ENCODE peak calls at places on chromosomes 6 and 20, in four cellular contexts. K is small intestine, S is ELR, C is HFFc6. E is an unnamed sample.

GRCh38 chr6:29694637-29695036 is 13.7 kb upstream of the ZFP57 start:
- DNase-seq in K (no peak), S (no peak), C (no peak), E (no peak)

GRCh38 chr6:127945434-127946097 is 44.7 kb upstream of the THEMIS start:
- DNase-seq in K (no peak), S (no peak), C (no peak), E (no peak)

GRCh38 chr6:167146173-167146572 is 11.6 kb downstream of the GPR31 start:
- DNase-seq in K (no peak), S (no peak), C (no peak), E (no peak)

GRCh38 chr20:5969348-5969935 is 19.0 kb downstream of the MCM8 start:
- DNase-seq in K (no peak), S (no peak), C (no peak), E (no peak)

GRCh38 chr20:51650685-51651134 is 108.2 kb upstream of the NFATC2 start:
- DNase-seq in K (no peak), S (peak), C (peak), E (no peak)

GRCh38 chr6:154887051-154887450 is 108.1 kb upstream of the TIAM2 start:
- DNase-seq in K (no peak), S (no peak), C (no peak), E (no peak)

GRCh38 chr6:125220712-125221111 is 67.1 kb downstream of the TPD52L1 start:
- DNase-seq in K (no peak), S (no peak), C (no peak), E (no peak)

GRCh38 chr6:26223677-26224546 is 136.7 kb downstream of the HFE start:
- DNase-seq in K (peak), S (peak), C (peak), E (peak)

GRCh38 chr6:26214826-26215199 is 127.6 kb downstream of the HFE start:
- DNase-seq in K (no peak), S (peak), C (no peak), E (no peak)

GRCh38 chr20:57591289-57592229 is 28.7 kb downstream of the ZBP1 start:
- DNase-seq in K (no peak), S (no peak), C (no peak), E (no peak)

GRCh38 chr6:41576667-41577066 is 30.5 kb downstream of the FOXP4 start:
- DNase-seq in K (no peak), S (no peak), C (no peak), E (no peak)

GRCh38 chr20:49318430-49319203 is 40.8 kb upstream of the ZNFX1 start:
- DNase-seq in K (no peak), S (no peak), C (no peak), E (no peak)

GRCh38 chr20:35734777-35735649 is 7.0 kb downstream of the RBM39 start:
- DNase-seq in K (no peak), S (peak), C (no peak), E (no peak)

GRCh38 chr6:37757381-37757780 is 59.7 kb upstream of the MDGA1 start:
- DNase-seq in K (no peak), S (no peak), C (no peak), E (no peak)

GRCh38 chr20:18780731-18781130 is 32.9 kb upstream of the SCP2D1 start:
- DNase-seq in K (no peak), S (no peak), C (no peak), E (no peak)